ENCODE peak calls at places on chromosomes 2 and 18, in four cellular contexts. N is CD4-positive, alpha-beta T cell; E is osteoblast; S is GM06990. B is an unnamed sample.
A peak's percentile ranks its signal among the peaks of the same experiment; 100 is the strongest.

GRCh38 chr2:230906471-230907230 is 18.4 kb downstream of the GPR55 start:
- DNase-seq in N (peak; percentile 32), E (no peak), S (no peak), B (peak; percentile 13)

GRCh38 chr2:173631123-173631450 is 276.4 kb downstream of the CDCA7 start:
- DNase-seq in N (no peak), E (peak; percentile 66), S (no peak), B (no peak)

GRCh38 chr2:143161982-143162837 is 33.0 kb downstream of the ARHGAP15 start:
- DNase-seq in N (peak; percentile 56), E (no peak), S (no peak), B (no peak)

GRCh38 chr2:54658548-54659207 is 64.8 kb upstream of the EML6 start:
- DNase-seq in N (no peak), E (no peak), S (no peak), B (no peak)

GRCh38 chr2:135245055-135245454 is 193.0 kb downstream of the RAB3GAP1 start:
- DNase-seq in N (no peak), E (peak; percentile 68), S (no peak), B (no peak)

GRCh38 chr2:68059769-68060525 is 2.9 kb downstream of the C1D start:
- DNase-seq in N (no peak), E (peak; percentile 83), S (no peak), B (no peak)

GRCh38 chr2:168574856-168575630 is 119.0 kb downstream of the CERS6 start:
- DNase-seq in N (no peak), E (no peak), S (no peak), B (no peak)

GRCh38 chr2:172241219-172241618 is 138.5 kb upstream of the DLX2 start:
- DNase-seq in N (no peak), E (no peak), S (no peak), B (no peak)

GRCh38 chr2:64007924-64008323 is 11.3 kb downstream of the VPS54 start:
- DNase-seq in N (no peak), E (no peak), S (no peak), B (no peak)

GRCh38 chr2:95334916-95335641 is 37.9 kb downstream of the KCNIP3 start:
- DNase-seq in N (no peak), E (no peak), S (no peak), B (no peak)

GRCh38 chr18:22822024-22822423 is 111.1 kb upstream of the RBBP8 start:
- DNase-seq in N (no peak), E (no peak), S (no peak), B (no peak)

GRCh38 chr2:1869248-1869647 is 124.9 kb upstream of the PXDN start:
- DNase-seq in N (no peak), E (peak; percentile 43), S (no peak), B (no peak)

GRCh38 chr2:2569306-2569705 is 238.2 kb upstream of the MYT1L start:
- DNase-seq in N (peak; percentile 29), E (no peak), S (no peak), B (no peak)

GRCh38 chr2:71238089-71238488 is 11.2 kb upstream of the PAIP2B start:
- DNase-seq in N (no peak), E (no peak), S (no peak), B (no peak)
- TF ChIP-seq CTCF in N (no peak), E (no peak), S (no peak), B (no peak)

GRCh38 chr2:219490186-219490585 is 8.5 kb upstream of the GMPPA start:
- DNase-seq in N (no peak), E (no peak), S (no peak), B (no peak)
- TF ChIP-seq CTCF in N (no peak), E (peak; percentile 10), S (no peak), B (no peak)

GRCh38 chr2:191631754-191632153 is 46.2 kb upstream of the NABP1 start:
- DNase-seq in N (no peak), E (no peak), S (no peak), B (no peak)

GRCh38 chr2:191626497-191627151 is 51.3 kb upstream of the NABP1 start:
- DNase-seq in N (no peak), E (peak; percentile 2), S (no peak), B (no peak)

GRCh38 chr2:191627518-191627917 is 50.4 kb upstream of the NABP1 start:
- DNase-seq in N (no peak), E (no peak), S (no peak), B (no peak)

GRCh38 chr2:191630313-191630712 is 47.6 kb upstream of the NABP1 start:
- DNase-seq in N (no peak), E (no peak), S (no peak), B (no peak)

DNA sequence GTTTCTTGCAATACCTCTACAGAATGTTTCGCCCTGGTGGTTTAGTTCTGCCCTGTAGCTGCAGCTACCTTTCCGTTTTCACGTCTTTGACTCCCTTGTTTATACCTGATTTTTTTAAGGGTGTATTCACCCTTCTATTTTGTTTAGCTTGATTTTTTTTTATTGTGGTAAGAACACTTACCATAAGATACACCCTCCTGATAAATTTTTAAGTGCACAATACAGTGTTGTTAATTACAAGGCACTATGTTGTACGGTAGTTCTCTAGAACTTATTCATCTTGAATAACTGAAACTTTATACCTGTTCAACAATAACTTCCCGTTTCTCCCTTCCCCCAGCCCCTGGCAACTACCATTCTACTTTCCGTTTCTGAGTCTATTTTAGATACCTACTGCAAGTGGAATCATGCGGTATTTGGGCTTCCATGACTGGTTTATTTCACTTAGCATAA is 48.9 kb upstream of the NABP1 start:
- DNase-seq in N (no peak), E (no peak), S (no peak), B (no peak)
- TF ChIP-seq CTCF in N (no peak), E (no peak), S (no peak), B (no peak)

GRCh38 chr2:229433351-229433750 is 162.3 kb upstream of the PID1 start:
- DNase-seq in N (no peak), E (no peak), S (no peak), B (no peak)

GRCh38 chr2:229434131-229434530 is 163.0 kb upstream of the PID1 start:
- DNase-seq in N (no peak), E (no peak), S (no peak), B (no peak)

GRCh38 chr2:229443141-229443540 is 172.1 kb upstream of the PID1 start:
- DNase-seq in N (no peak), E (no peak), S (no peak), B (no peak)

GRCh38 chr2:229437467-229437866 is 166.4 kb upstream of the PID1 start:
- DNase-seq in N (no peak), E (no peak), S (no peak), B (no peak)
- TF ChIP-seq CTCF in N (no peak), E (no peak), S (no peak), B (no peak)

GRCh38 chr18:26421931-26422330 is 126.4 kb downstream of the KCTD1 start:
- DNase-seq in N (no peak), E (no peak), S (no peak), B (no peak)
- TF ChIP-seq CTCF in N (no peak), E (no peak), S (no peak), B (no peak)

GRCh38 chr2:108928660-108929377 is 60.2 kb downstream of the EDAR start:
- DNase-seq in N (no peak), E (no peak), S (no peak), B (no peak)
- TF ChIP-seq CTCF in N (peak; percentile 47), E (no peak), S (no peak), B (peak; percentile 30)

DNA sequence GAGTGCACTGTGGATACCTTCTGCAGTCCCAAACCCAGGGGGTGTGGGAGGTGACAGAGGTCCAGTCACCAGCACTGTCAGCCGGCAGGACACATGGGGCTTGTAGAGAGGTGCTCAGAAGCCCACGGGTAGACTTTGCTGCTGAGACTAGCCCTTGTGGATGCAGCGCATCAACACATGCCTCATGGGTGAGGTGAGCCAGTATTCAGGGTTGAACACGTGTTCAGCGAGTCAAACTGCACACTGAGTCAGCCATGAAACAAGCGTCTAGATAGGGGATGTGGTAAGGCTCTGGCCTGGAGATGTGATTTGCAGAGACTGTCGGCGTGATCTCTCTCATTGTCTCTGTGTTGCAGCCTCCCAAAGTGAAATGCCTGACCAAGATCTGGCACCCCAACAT is 35.8 kb upstream of the SCLY start:
- DNase-seq in N (no peak), E (peak; percentile 93), S (no peak), B (peak; percentile 25)
- TF ChIP-seq CTCF in N (no peak), E (no peak), S (no peak), B (no peak)

GRCh38 chr2:40611196-40611595 is 159.3 kb upstream of the SLC8A1 start:
- DNase-seq in N (no peak), E (no peak), S (no peak), B (no peak)

DNA sequence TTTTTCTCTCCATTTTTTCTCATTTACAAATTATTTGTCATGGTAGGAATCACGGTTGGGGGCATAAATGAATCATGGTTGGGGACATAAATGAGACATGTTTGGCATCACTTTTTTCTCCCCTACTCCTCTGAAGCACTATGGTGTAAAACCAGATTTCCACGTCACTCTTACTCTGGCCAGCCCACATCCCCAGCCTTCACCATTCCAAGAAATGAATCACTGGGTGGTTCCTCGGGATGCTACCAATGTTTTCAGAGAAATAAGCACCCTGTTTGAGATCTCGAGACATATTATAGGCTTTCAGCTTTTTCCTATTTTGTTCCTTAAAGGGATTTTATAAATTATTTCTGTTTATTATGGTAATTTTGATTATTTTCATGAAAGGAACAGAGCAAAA is 155.0 kb upstream of the SLC8A1 start:
- DNase-seq in N (no peak), E (peak; percentile 51), S (no peak), B (no peak)
- TF ChIP-seq CTCF in N (no peak), E (no peak), S (no peak), B (no peak)

GRCh38 chr2:844725-845124 is 105.9 kb upstream of the SNTG2 start:
- DNase-seq in N (no peak), E (no peak), S (no peak), B (no peak)
- TF ChIP-seq CTCF in N (no peak), E (no peak), S (no peak), B (no peak)

DNA sequence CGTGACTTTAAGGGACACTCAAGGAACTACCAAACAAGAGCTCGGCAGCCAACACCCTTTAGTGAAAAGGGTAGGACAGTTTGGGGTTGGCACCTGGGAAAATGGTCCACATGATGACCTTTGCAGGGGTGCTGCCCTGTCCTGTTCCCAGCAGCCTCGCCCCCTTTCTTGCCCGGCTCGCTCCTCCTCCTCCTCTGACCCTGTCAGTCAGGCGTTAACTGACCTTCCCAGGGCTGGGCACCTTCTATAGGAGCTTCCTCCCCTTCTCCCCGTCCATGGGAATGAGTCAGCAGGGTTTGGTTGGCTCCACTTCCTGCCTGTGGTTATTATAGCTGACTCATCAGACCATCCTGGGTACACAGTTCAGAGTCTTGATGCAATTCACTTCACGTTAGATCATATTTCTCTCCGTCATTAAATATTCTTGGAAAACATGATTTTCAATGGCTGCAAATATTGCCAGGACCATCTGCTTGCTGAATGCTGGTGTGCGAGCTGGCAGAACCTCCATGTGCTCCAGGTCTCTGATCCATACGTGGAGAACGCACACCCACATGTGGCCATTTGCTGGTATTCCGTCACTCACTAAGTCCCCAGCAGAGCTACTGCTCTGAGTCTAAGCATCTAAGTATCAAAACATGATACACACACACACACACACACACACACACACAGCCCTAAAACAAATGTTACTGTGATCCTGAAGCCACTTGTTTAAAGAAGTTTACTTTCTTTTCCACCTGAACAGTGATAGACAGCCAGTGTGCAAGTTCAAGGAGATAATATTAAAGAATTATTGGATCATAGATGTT is 185.0 kb downstream of the ANAPC1 start:
- DNase-seq in N (peak; percentile 39), E (peak; percentile 96), S (no peak), B (peak; percentile 50)
- TF ChIP-seq CTCF in N (no peak), E (peak; percentile 68), S (peak; percentile 13), B (no peak)